ENCODE peak calls at places on chromosomes 3 and 15, in eight cellular contexts. T is amygdala, O is Calu3, W is RCC 7860, A is T-helper 1 cell, L is astrocyte, Z is SJSA1, X is HuH-7. V is an unnamed sample.
A peak's percentile ranks its signal among the peaks of the same experiment; 100 is the strongest.

GRCh38 chr3:172148269-172148668 is 108.9 kb downstream of the FNDC3B start:
- DNase-seq in T (no peak), O (no peak), W (peak; percentile 57), A (no peak), L (peak; percentile 42), Z (no peak), X (no peak), V (no peak)

GRCh38 chr3:178443634-178444033 is 92.6 kb upstream of the KCNMB2 start:
- DNase-seq in T (no peak), O (no peak), W (no peak), A (no peak), L (no peak), Z (no peak), X (no peak), V (no peak)

GRCh38 chr3:126971891-126972351 is 11.0 kb upstream of the PLXNA1 start:
- DNase-seq in T (no peak), O (no peak), W (no peak), A (no peak), L (peak; percentile 61), Z (no peak), X (no peak), V (no peak)

GRCh38 chr15:71685420-71685993 is 124.8 kb upstream of the NR2E3 start:
- DNase-seq in T (no peak), O (no peak), W (no peak), A (no peak), L (peak; percentile 38), Z (no peak), X (no peak), V (no peak)

GRCh38 chr15:85405467-85405866 is 25.1 kb downstream of the AKAP13 start:
- DNase-seq in T (no peak), O (no peak), W (no peak), A (no peak), L (no peak), Z (no peak), X (no peak), V (no peak)

GRCh38 chr3:46655271-46655670 is 38.2 kb downstream of the ALS2CL start:
- DNase-seq in T (no peak), O (no peak), W (no peak), A (no peak), L (no peak), Z (no peak), X (no peak), V (no peak)

GRCh38 chr15:100926971-100927756 is 8.0 kb downstream of the LRRK1 start:
- DNase-seq in T (no peak), O (no peak), W (no peak), A (no peak), L (no peak), Z (peak; percentile 32), X (no peak), V (no peak)

GRCh38 chr3:155753038-155753647 is 8.3 kb upstream of the PLCH1 start:
- DNase-seq in T (no peak), O (no peak), W (peak; percentile 39), A (no peak), L (no peak), Z (no peak), X (no peak), V (no peak)

GRCh38 chr15:83695246-83695645 is 41.3 kb downstream of the ADAMTSL3 start:
- DNase-seq in T (no peak), O (no peak), W (peak; percentile 15), A (no peak), L (no peak), Z (no peak), X (no peak), V (no peak)

GRCh38 chr3:38454179-38454883 is 641 bp downstream of the ACVR2B start:
- DNase-seq in T (no peak), O (peak; percentile 32), W (no peak), A (peak; percentile 29), L (no peak), Z (no peak), X (peak; percentile 54), V (no peak)

GRCh38 chr15:39783244-39783820 is 691 bp upstream of the FSIP1 start:
- DNase-seq in T (no peak), O (no peak), W (no peak), A (no peak), L (no peak), Z (no peak), X (no peak), V (no peak)

GRCh38 chr3:57752307-57752706 is 3.8 kb upstream of the SLMAP start:
- DNase-seq in T (no peak), O (peak; percentile 75), W (peak; percentile 64), A (no peak), L (peak; percentile 73), Z (no peak), X (no peak), V (peak; percentile 88)

GRCh38 chr3:18215639-18216038 is 209.5 kb downstream of the SATB1 start:
- DNase-seq in T (no peak), O (no peak), W (no peak), A (no peak), L (no peak), Z (no peak), X (no peak), V (no peak)

GRCh38 chr3:52845691-52846426 is 11.0 kb upstream of the MUSTN1 start:
- DNase-seq in T (no peak), O (no peak), W (no peak), A (no peak), L (no peak), Z (no peak), X (no peak), V (no peak)

GRCh38 chr15:59680870-59681269 is 8.2 kb downstream of the BNIP2 start:
- DNase-seq in T (no peak), O (no peak), W (no peak), A (no peak), L (no peak), Z (no peak), X (no peak), V (no peak)

GRCh38 chr3:171804618-171805389 is 5.5 kb downstream of the PLD1 start:
- DNase-seq in T (no peak), O (no peak), W (no peak), A (no peak), L (peak; percentile 76), Z (no peak), X (no peak), V (no peak)

GRCh38 chr15:38688761-38689160 is 124.1 kb upstream of the RASGRP1 start:
- DNase-seq in T (no peak), O (no peak), W (no peak), A (peak; percentile 32), L (no peak), Z (no peak), X (no peak), V (no peak)

GRCh38 chr3:40876019-40876418 is 323.3 kb upstream of the CTNNB1 start:
- DNase-seq in T (no peak), O (no peak), W (no peak), A (no peak), L (no peak), Z (no peak), X (no peak), V (no peak)

GRCh38 chr15:80709542-80709941 is 14.4 kb downstream of the ABHD17C start:
- DNase-seq in T (no peak), O (peak; percentile 76), W (no peak), A (no peak), L (no peak), Z (no peak), X (no peak), V (no peak)

GRCh38 chr15:99158626-99159412 is 53.9 kb downstream of the SYNM start:
- DNase-seq in T (no peak), O (no peak), W (peak; percentile 84), A (no peak), L (no peak), Z (no peak), X (no peak), V (no peak)

GRCh38 chr15:90599116-90599515 is 69.4 kb downstream of the CRTC3 start:
- DNase-seq in T (no peak), O (no peak), W (no peak), A (no peak), L (no peak), Z (no peak), X (no peak), V (no peak)

GRCh38 chr3:96319176-96319575 is 495.2 kb upstream of the EPHA6 start:
- DNase-seq in T (peak; percentile 4), O (no peak), W (no peak), A (no peak), L (no peak), Z (no peak), X (no peak), V (no peak)

GRCh38 chr3:94001191-94001590 is 21.2 kb downstream of the ARL13B start:
- DNase-seq in T (no peak), O (no peak), W (no peak), A (no peak), L (no peak), Z (no peak), X (no peak), V (no peak)

GRCh38 chr3:186255703-186256331 is 106.2 kb downstream of the DGKG start:
- DNase-seq in T (no peak), O (peak; percentile 57), W (no peak), A (no peak), L (no peak), Z (no peak), X (peak; percentile 47), V (no peak)

GRCh38 chr3:17411157-17411877 is 331.1 kb downstream of the TBC1D5 start:
- DNase-seq in T (no peak), O (no peak), W (no peak), A (no peak), L (no peak), Z (no peak), X (no peak), V (no peak)

GRCh38 chr3:13364602-13365271 is 55.4 kb downstream of the NUP210 start:
- DNase-seq in T (no peak), O (no peak), W (no peak), A (no peak), L (peak; percentile 25), Z (no peak), X (no peak), V (no peak)

GRCh38 chr3:172387728-172388127 is 60.5 kb downstream of the GHSR start:
- DNase-seq in T (no peak), O (no peak), W (no peak), A (no peak), L (no peak), Z (no peak), X (no peak), V (no peak)

GRCh38 chr3:9878700-9879099 is 1.4 kb downstream of the CIDEC start:
- DNase-seq in T (no peak), O (peak; percentile 72), W (no peak), A (no peak), L (no peak), Z (no peak), X (peak; percentile 82), V (no peak)

GRCh38 chr15:85312486-85312885 is 67.9 kb upstream of the AKAP13 start:
- DNase-seq in T (no peak), O (no peak), W (peak; percentile 76), A (no peak), L (peak; percentile 60), Z (no peak), X (no peak), V (no peak)

GRCh38 chr15:72110355-72110754 is 7.6 kb downstream of the MYO9A start:
- DNase-seq in T (no peak), O (no peak), W (no peak), A (no peak), L (no peak), Z (no peak), X (peak; percentile 30), V (no peak)

V was measured in HCT116.